ENCODE peak calls at places on chromosome 15, in five cellular contexts. G is tibial artery, N is OCI-LY7, B is colonic mucosa, R is bronchial epithelial cell. M is an unnamed sample.

GRCh38 chr15:96335429-96335807 is 4.9 kb downstream of the NR2F2 start:
- DNase-seq in N (no peak), R (no peak), G (no peak), B (peak), M (no peak)

GRCh38 chr15:98658831-98659699 is 10.7 kb downstream of the IGF1R start:
- DNase-seq in R (peak), G (peak), N (peak), B (peak), M (no peak)

GRCh38 chr15:38202356-38202755 is 50.3 kb upstream of the SPRED1 start:
- DNase-seq in G (no peak), R (no peak), N (no peak), B (no peak), M (no peak)

GRCh38 chr15:95286911-95287769 is 1043.4 kb upstream of the NR2F2 start:
- DNase-seq in R (no peak), N (no peak), G (no peak), B (no peak), M (no peak)

GRCh38 chr15:36899696-36900095 is 200.7 kb downstream of the MEIS2 start:
- DNase-seq in B (no peak), N (no peak), G (no peak), R (no peak), M (no peak)

GRCh38 chr15:66751579-66751978 is 49.5 kb downstream of the SMAD6 start:
- DNase-seq in R (no peak), B (no peak), G (no peak), N (peak), M (peak)

GRCh38 chr15:34336947-34337556 is 529 bp downstream of the SLC12A6 start:
- DNase-seq in B (no peak), R (no peak), N (peak), G (no peak), M (no peak)

GRCh38 chr15:51706931-51707608 is 25.8 kb downstream of the SCG3 start:
- DNase-seq in R (peak), B (no peak), N (no peak), G (no peak), M (no peak)

GRCh38 chr15:76903251-76903681 is 1.9 kb downstream of the SCAPER start:
- DNase-seq in G (no peak), N (peak), R (peak), B (no peak), M (no peak)

GRCh38 chr15:95129589-95129988 is 898.2 kb downstream of the MCTP2 start:
- DNase-seq in B (no peak), N (no peak), G (no peak), R (no peak), M (no peak)

GRCh38 chr15:95839367-95839782 is 491.1 kb upstream of the NR2F2 start:
- DNase-seq in R (no peak), B (no peak), N (no peak), G (no peak), M (no peak)

GRCh38 chr15:59688888-59689625 is at the start of gene BNIP2:
- DNase-seq in N (peak), R (peak), G (peak), B (peak), M (peak)
- TF ChIP-seq CTCF in N (no peak), R (peak), G (no peak), B (no peak), M (no peak)

GRCh38 chr15:63986185-63986680 is 60.1 kb downstream of the DAPK2 start:
- DNase-seq in R (no peak), N (no peak), B (no peak), G (no peak), M (no peak)
- H3K4me3 ChIP-seq in R (no peak), N (no peak), B (no peak), G (no peak), M (no peak)

DNA sequence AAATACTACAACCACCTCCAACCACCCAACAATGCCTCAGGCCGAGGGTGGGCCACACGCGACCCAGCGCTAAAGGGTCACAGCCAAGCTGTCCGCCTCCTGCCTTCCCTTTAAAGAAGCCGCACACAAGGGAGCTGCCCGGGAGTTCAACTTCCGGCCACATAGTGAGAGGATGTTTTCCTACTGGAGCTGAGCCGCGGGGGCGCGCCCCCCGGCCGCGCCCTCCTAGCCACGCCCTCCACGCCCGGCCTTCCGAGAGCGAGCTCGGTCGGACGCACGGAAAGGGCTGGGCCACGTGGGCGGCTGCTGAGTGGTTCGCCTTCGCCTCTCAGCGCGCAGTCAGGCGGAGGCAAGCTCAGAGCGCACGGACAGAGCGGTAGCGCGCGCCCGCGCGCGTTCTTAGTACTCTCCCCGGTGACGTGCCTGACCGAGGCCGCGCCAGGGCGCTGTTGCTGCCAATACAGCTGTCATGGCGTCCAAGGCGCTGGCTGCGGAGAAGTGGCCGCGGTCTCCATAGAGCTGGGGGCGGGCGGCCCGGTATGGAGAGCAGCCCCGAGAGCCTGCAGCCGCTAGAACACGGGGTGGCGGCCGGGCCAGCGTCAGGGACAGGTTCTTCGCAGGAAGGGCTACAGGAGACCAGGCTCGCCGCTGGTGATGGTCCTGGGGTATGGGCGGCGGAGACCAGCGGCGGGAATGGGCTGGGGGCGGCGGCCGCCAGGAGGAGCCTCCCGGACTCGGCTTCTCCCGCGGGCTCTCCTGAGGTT is at the start of gene MINDY2:
- DNase-seq in B (peak), G (peak), N (peak), R (peak), M (peak)
- TF ChIP-seq CTCF in B (no peak), G (no peak), N (peak), R (peak), M (peak)

GRCh38 chr15:43135351-43135750 is 2.0 kb downstream of the TMEM62 start:
- DNase-seq in B (no peak), R (no peak), N (no peak), G (no peak), M (peak)
- H3K4me3 ChIP-seq in B (no peak), R (no peak), N (peak), G (no peak), M (no peak)

GRCh38 chr15:81387629-81388430 is 13.8 kb upstream of the TMC3 start:
- DNase-seq in G (no peak), B (no peak), N (no peak), R (no peak), M (no peak)

GRCh38 chr15:81386947-81387346 is 12.9 kb upstream of the TMC3 start:
- DNase-seq in N (no peak), R (peak), G (no peak), B (no peak), M (no peak)

GRCh38 chr15:81381725-81382124 is 7.7 kb upstream of the TMC3 start:
- DNase-seq in R (no peak), B (no peak), G (no peak), N (no peak), M (no peak)

GRCh38 chr15:81388431-81388760 is 14.4 kb upstream of the TMC3 start:
- DNase-seq in R (no peak), N (no peak), B (no peak), G (no peak), M (peak)

DNA sequence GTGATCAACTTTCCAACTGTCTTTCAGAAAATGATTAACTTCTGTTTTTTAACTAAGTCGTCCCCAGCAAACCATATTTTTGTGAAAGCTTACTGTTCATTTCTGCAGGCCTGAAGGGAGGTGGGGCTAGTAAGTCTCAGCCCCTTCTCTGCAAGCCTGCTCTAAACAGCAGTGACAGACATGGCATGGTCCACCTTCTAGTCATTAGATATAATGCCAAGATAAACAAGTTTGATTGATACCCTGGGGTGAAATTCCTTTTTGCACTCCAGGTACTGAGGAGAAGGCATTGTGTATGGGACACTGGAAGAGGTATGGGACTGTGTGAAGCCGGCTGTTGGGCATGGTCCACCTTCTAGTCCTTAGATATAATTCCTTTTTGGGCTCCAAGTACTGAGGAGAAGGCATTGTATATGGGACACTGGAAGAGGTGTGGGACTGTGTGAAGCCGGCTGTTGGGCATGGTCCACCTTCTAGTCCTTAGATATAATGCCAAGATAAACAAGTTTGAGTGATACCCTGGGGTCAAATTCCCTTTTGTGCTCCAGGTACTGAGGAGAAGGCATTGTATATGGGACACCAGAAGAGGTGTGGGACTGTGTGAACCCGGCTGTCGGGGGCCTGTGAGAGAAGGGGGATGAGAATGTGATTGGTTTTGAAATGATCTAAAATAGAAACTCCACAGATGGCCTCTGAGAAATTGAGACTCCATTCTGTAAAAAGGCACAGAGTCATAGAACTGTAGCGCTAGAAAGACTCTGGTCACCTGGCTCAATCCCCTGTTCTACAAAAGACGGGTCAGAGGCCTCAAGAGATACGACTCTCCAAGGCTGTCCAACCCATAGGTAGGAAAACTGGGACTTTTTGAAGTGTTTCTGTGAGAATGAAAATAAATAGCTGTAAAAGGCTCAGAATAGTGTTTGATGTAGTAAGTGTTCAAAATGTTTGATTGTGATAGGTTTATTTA is 11.4 kb upstream of the TMC3 start:
- DNase-seq in R (no peak), B (peak), G (no peak), N (no peak), M (no peak)
- TF ChIP-seq CTCF in R (no peak), B (no peak), G (no peak), N (no peak), M (no peak)